ENCODE peak calls at places on chromosomes 16 and 17, in ten cellular contexts. F is stimulated activated CD4-positive, alpha-beta T cell treated with anti-CD3 and anti-CD28 coated beads, Interleukin-4, amount 100 ng/mL, for 24 hours; R is A673; T is kidney glomerular epithelial cell; H is nephron progenitor cell; P is NT2/D1; J is neuronal stem cell; B is anterior cingulate cortex; S is tibial nerve; M is T-helper 2 cell. A is an unnamed sample.
A peak's percentile ranks its signal among the peaks of the same experiment; 100 is the strongest.

GRCh38 chr17:44610331-44610730 is 45.9 kb upstream of the MEIOC start:
- DNase-seq in F (no peak), R (no peak), T (no peak), H (peak; percentile 69), P (no peak), J (no peak), B (no peak), S (no peak), M (no peak), A (no peak)

GRCh38 chr17:8644507-8644902 is 14.0 kb upstream of the MYH10 start:
- DNase-seq in F (no peak), R (no peak), T (no peak), H (no peak), P (no peak), J (no peak), B (no peak), S (no peak), M (no peak), A (no peak)

GRCh38 chr17:34580685-34581445 is 1.5 kb downstream of the TMEM132E start:
- DNase-seq in F (no peak), R (no peak), T (no peak), H (peak; percentile 53), P (no peak), J (no peak), B (peak; percentile 31), S (no peak), M (no peak), A (no peak)

GRCh38 chr16:23949630-23950290 is 114.0 kb downstream of the PRKCB start:
- DNase-seq in F (peak; percentile 35), R (no peak), T (no peak), H (no peak), P (no peak), J (no peak), B (no peak), S (no peak), M (peak; percentile 15), A (no peak)

GRCh38 chr17:80511222-80512180 is 33.1 kb upstream of the RPTOR start:
- DNase-seq in F (no peak), R (no peak), T (no peak), H (peak; percentile 33), P (no peak), J (no peak), B (no peak), S (no peak), M (no peak), A (no peak)

GRCh38 chr16:20612551-20613470 is 36.6 kb upstream of the ACSM2B start:
- DNase-seq in F (no peak), R (no peak), T (no peak), H (no peak), P (no peak), J (no peak), B (peak; percentile 17), S (no peak), M (no peak), A (no peak)

GRCh38 chr17:79045001-79045729 is 21.2 kb downstream of the C1QTNF1 start:
- DNase-seq in F (no peak), R (no peak), T (no peak), H (no peak), P (no peak), J (no peak), B (no peak), S (no peak), M (no peak), A (no peak)

GRCh38 chr16:78240459-78241222 is 141.2 kb downstream of the WWOX start:
- DNase-seq in F (no peak), R (no peak), T (peak; percentile 54), H (no peak), P (no peak), J (no peak), B (no peak), S (no peak), M (no peak), A (no peak)

GRCh38 chr16:48535831-48536599 is 74.0 kb downstream of the N4BP1 start:
- DNase-seq in F (no peak), R (no peak), T (no peak), H (peak; percentile 69), P (no peak), J (peak; percentile 5), B (no peak), S (peak; percentile 34), M (no peak), A (no peak)

GRCh38 chr17:27960183-27960589 is 67.0 kb upstream of the LYRM9 start:
- DNase-seq in F (no peak), R (no peak), T (no peak), H (no peak), P (no peak), J (no peak), B (no peak), S (no peak), M (no peak), A (no peak)

GRCh38 chr17:61338000-61338864 is 61.4 kb upstream of the TBX2 start:
- DNase-seq in F (no peak), R (no peak), T (peak; percentile 63), H (no peak), P (no peak), J (no peak), B (no peak), S (no peak), M (no peak), A (peak; percentile 28)

GRCh38 chr16:27692576-27692975 is 142.6 kb downstream of the KATNIP start:
- DNase-seq in F (no peak), R (no peak), T (no peak), H (no peak), P (no peak), J (no peak), B (no peak), S (no peak), M (no peak), A (no peak)

GRCh38 chr17:42937712-42938596 is 26.3 kb downstream of the AARSD1 start:
- DNase-seq in F (peak; percentile 12), R (peak; percentile 58), T (peak; percentile 30), H (peak; percentile 51), P (peak; percentile 43), J (peak; percentile 52), B (no peak), S (no peak), M (no peak), A (peak; percentile 54)

GRCh38 chr17:55903028-55903690 is 152.3 kb downstream of the PCTP start:
- DNase-seq in F (no peak), R (no peak), T (no peak), H (no peak), P (no peak), J (no peak), B (no peak), S (no peak), M (no peak), A (no peak)

A was measured in Caki2.